ENCODE peak calls at places on chromosomes 7 and 10, in four cellular contexts. One of them, this sample, is unnamed.

GRCh38 chr7:116801092-116801710 is 61.2 kb upstream of the CAPZA2 start:
- DNase-seq in coronary artery: no peak
- DNase-seq in stimulated activated naive B cell treated with anti-CD40 and anti-IgM and Interleukin-4, amounts not matched to agents 10 μg/mL and 1 μg/mL and 100 μg/mL, for 72 hours: no peak
- DNase-seq in omental fat pad: no peak
- DNase-seq in this sample: no peak

GRCh38 chr10:72069751-72070501 is 18.4 kb downstream of the SPOCK2 start:
- DNase-seq in stimulated activated naive B cell treated with anti-CD40 and anti-IgM and Interleukin-4, amounts not matched to agents 10 μg/mL and 1 μg/mL and 100 μg/mL, for 72 hours: no peak
- DNase-seq in omental fat pad: no peak
- DNase-seq in coronary artery: no peak
- DNase-seq in this sample: no peak

GRCh38 chr7:76262683-76263402 is 39.6 kb upstream of the HSPB1 start:
- DNase-seq in omental fat pad: no peak
- DNase-seq in stimulated activated naive B cell treated with anti-CD40 and anti-IgM and Interleukin-4, amounts not matched to agents 10 μg/mL and 1 μg/mL and 100 μg/mL, for 72 hours: no peak
- DNase-seq in coronary artery: no peak
- DNase-seq in this sample: peak

GRCh38 chr7:44257618-44258422 is 57.0 kb downstream of the YKT6 start:
- DNase-seq in omental fat pad: no peak
- DNase-seq in stimulated activated naive B cell treated with anti-CD40 and anti-IgM and Interleukin-4, amounts not matched to agents 10 μg/mL and 1 μg/mL and 100 μg/mL, for 72 hours: peak
- DNase-seq in coronary artery: peak
- DNase-seq in this sample: peak

GRCh38 chr10:122227754-122228153 is 43.3 kb upstream of the BTBD16 start:
- DNase-seq in stimulated activated naive B cell treated with anti-CD40 and anti-IgM and Interleukin-4, amounts not matched to agents 10 μg/mL and 1 μg/mL and 100 μg/mL, for 72 hours: no peak
- DNase-seq in omental fat pad: no peak
- DNase-seq in coronary artery: no peak
- DNase-seq in this sample: no peak

GRCh38 chr7:2934984-2935740 is 91.1 kb upstream of the GNA12 start:
- DNase-seq in omental fat pad: no peak
- DNase-seq in stimulated activated naive B cell treated with anti-CD40 and anti-IgM and Interleukin-4, amounts not matched to agents 10 μg/mL and 1 μg/mL and 100 μg/mL, for 72 hours: no peak
- DNase-seq in coronary artery: peak
- DNase-seq in this sample: no peak

GRCh38 chr7:73704640-73705550 is 14.6 kb downstream of the STX1A start:
- DNase-seq in stimulated activated naive B cell treated with anti-CD40 and anti-IgM and Interleukin-4, amounts not matched to agents 10 μg/mL and 1 μg/mL and 100 μg/mL, for 72 hours: no peak
- DNase-seq in omental fat pad: no peak
- DNase-seq in coronary artery: no peak
- DNase-seq in this sample: peak

GRCh38 chr10:17599089-17599488 is 18.1 kb downstream of the HACD1 start:
- DNase-seq in coronary artery: no peak
- DNase-seq in omental fat pad: no peak
- DNase-seq in stimulated activated naive B cell treated with anti-CD40 and anti-IgM and Interleukin-4, amounts not matched to agents 10 μg/mL and 1 μg/mL and 100 μg/mL, for 72 hours: no peak
- DNase-seq in this sample: no peak

GRCh38 chr10:33965795-33966581 is 631.5 kb upstream of the NRP1 start:
- DNase-seq in stimulated activated naive B cell treated with anti-CD40 and anti-IgM and Interleukin-4, amounts not matched to agents 10 μg/mL and 1 μg/mL and 100 μg/mL, for 72 hours: no peak
- DNase-seq in omental fat pad: no peak
- DNase-seq in coronary artery: no peak
- DNase-seq in this sample: no peak

GRCh38 chr7:73832806-73833205 is 2.0 kb downstream of the CLDN4 start:
- DNase-seq in stimulated activated naive B cell treated with anti-CD40 and anti-IgM and Interleukin-4, amounts not matched to agents 10 μg/mL and 1 μg/mL and 100 μg/mL, for 72 hours: no peak
- DNase-seq in coronary artery: no peak
- DNase-seq in omental fat pad: no peak
- DNase-seq in this sample: no peak

GRCh38 chr7:28358423-28358868 is 53.9 kb upstream of the CREB5 start:
- DNase-seq in omental fat pad: no peak
- DNase-seq in coronary artery: no peak
- DNase-seq in stimulated activated naive B cell treated with anti-CD40 and anti-IgM and Interleukin-4, amounts not matched to agents 10 μg/mL and 1 μg/mL and 100 μg/mL, for 72 hours: no peak
- DNase-seq in this sample: no peak

GRCh38 chr10:18400911-18401260 is 250.5 kb downstream of the NSUN6 start:
- DNase-seq in omental fat pad: no peak
- DNase-seq in coronary artery: no peak
- DNase-seq in stimulated activated naive B cell treated with anti-CD40 and anti-IgM and Interleukin-4, amounts not matched to agents 10 μg/mL and 1 μg/mL and 100 μg/mL, for 72 hours: no peak
- DNase-seq in this sample: no peak

GRCh38 chr7:25255603-25256320 is 27.5 kb upstream of the NPVF start:
- DNase-seq in coronary artery: no peak
- DNase-seq in stimulated activated naive B cell treated with anti-CD40 and anti-IgM and Interleukin-4, amounts not matched to agents 10 μg/mL and 1 μg/mL and 100 μg/mL, for 72 hours: no peak
- DNase-seq in omental fat pad: no peak
- DNase-seq in this sample: no peak

GRCh38 chr7:157434231-157434630 is 97.4 kb downstream of the DNAJB6 start:
- DNase-seq in stimulated activated naive B cell treated with anti-CD40 and anti-IgM and Interleukin-4, amounts not matched to agents 10 μg/mL and 1 μg/mL and 100 μg/mL, for 72 hours: no peak
- DNase-seq in omental fat pad: no peak
- DNase-seq in coronary artery: no peak
- DNase-seq in this sample: no peak

GRCh38 chr7:80127412-80128150 is 7.0 kb upstream of the GNAI1 start:
- DNase-seq in omental fat pad: no peak
- DNase-seq in stimulated activated naive B cell treated with anti-CD40 and anti-IgM and Interleukin-4, amounts not matched to agents 10 μg/mL and 1 μg/mL and 100 μg/mL, for 72 hours: no peak
- DNase-seq in coronary artery: no peak
- DNase-seq in this sample: peak

GRCh38 chr7:17058568-17058967 is 176.8 kb upstream of the AGR3 start:
- DNase-seq in omental fat pad: no peak
- DNase-seq in stimulated activated naive B cell treated with anti-CD40 and anti-IgM and Interleukin-4, amounts not matched to agents 10 μg/mL and 1 μg/mL and 100 μg/mL, for 72 hours: no peak
- DNase-seq in coronary artery: no peak
- DNase-seq in this sample: no peak

GRCh38 chr7:75951506-75951905 is 36.6 kb downstream of the POR start:
- DNase-seq in omental fat pad: no peak
- DNase-seq in stimulated activated naive B cell treated with anti-CD40 and anti-IgM and Interleukin-4, amounts not matched to agents 10 μg/mL and 1 μg/mL and 100 μg/mL, for 72 hours: no peak
- DNase-seq in coronary artery: no peak
- DNase-seq in this sample: no peak

GRCh38 chr7:113013761-113014449 is 72.7 kb downstream of the GPR85 start:
- DNase-seq in coronary artery: no peak
- DNase-seq in omental fat pad: no peak
- DNase-seq in stimulated activated naive B cell treated with anti-CD40 and anti-IgM and Interleukin-4, amounts not matched to agents 10 μg/mL and 1 μg/mL and 100 μg/mL, for 72 hours: no peak
- DNase-seq in this sample: no peak

GRCh38 chr10:103854687-103855423 is 521 bp downstream of the SH3PXD2A start:
- DNase-seq in stimulated activated naive B cell treated with anti-CD40 and anti-IgM and Interleukin-4, amounts not matched to agents 10 μg/mL and 1 μg/mL and 100 μg/mL, for 72 hours: no peak
- DNase-seq in coronary artery: no peak
- DNase-seq in omental fat pad: no peak
- DNase-seq in this sample: no peak

GRCh38 chr7:4700577-4701235 is 18.6 kb downstream of the FOXK1 start:
- DNase-seq in stimulated activated naive B cell treated with anti-CD40 and anti-IgM and Interleukin-4, amounts not matched to agents 10 μg/mL and 1 μg/mL and 100 μg/mL, for 72 hours: no peak
- DNase-seq in omental fat pad: no peak
- DNase-seq in coronary artery: no peak
- DNase-seq in this sample: no peak

GRCh38 chr7:80014507-80014906 is 120.1 kb upstream of the GNAI1 start:
- DNase-seq in omental fat pad: no peak
- DNase-seq in stimulated activated naive B cell treated with anti-CD40 and anti-IgM and Interleukin-4, amounts not matched to agents 10 μg/mL and 1 μg/mL and 100 μg/mL, for 72 hours: no peak
- DNase-seq in coronary artery: no peak
- DNase-seq in this sample: no peak

GRCh38 chr7:157601530-157601929 is 264.7 kb downstream of the DNAJB6 start:
- DNase-seq in stimulated activated naive B cell treated with anti-CD40 and anti-IgM and Interleukin-4, amounts not matched to agents 10 μg/mL and 1 μg/mL and 100 μg/mL, for 72 hours: no peak
- DNase-seq in omental fat pad: no peak
- DNase-seq in coronary artery: no peak
- DNase-seq in this sample: no peak

GRCh38 chr7:142896151-142896550 is 10.6 kb upstream of the TRPV6 start:
- DNase-seq in coronary artery: peak
- DNase-seq in omental fat pad: no peak
- DNase-seq in stimulated activated naive B cell treated with anti-CD40 and anti-IgM and Interleukin-4, amounts not matched to agents 10 μg/mL and 1 μg/mL and 100 μg/mL, for 72 hours: no peak
- DNase-seq in this sample: no peak

GRCh38 chr7:137846588-137847417 is at the start of gene DGKI:
- DNase-seq in stimulated activated naive B cell treated with anti-CD40 and anti-IgM and Interleukin-4, amounts not matched to agents 10 μg/mL and 1 μg/mL and 100 μg/mL, for 72 hours: no peak
- DNase-seq in coronary artery: no peak
- DNase-seq in omental fat pad: no peak
- DNase-seq in this sample: peak

This sample was measured in NCI-H2227 treated with DMSO at 0.1 percent for 48 hours.